ENCODE peak calls at places on chromosomes 1 and 21, in eight cellular contexts. C is activated naive CD4-positive, alpha-beta T cell treated with anti-CD3 and anti-CD28 coated beads for 36 hours; Z is HS-5; U is NB4; A is GM13977; I is putamen; Y is MM.1S; P is RCC 7860. E is an unnamed sample.
A peak's percentile ranks its signal among the peaks of the same experiment; 100 is the strongest.

GRCh38 chr1:177163844-177164379 is 600 bp downstream of the ASTN1 start:
- DNase-seq in C (no peak), Z (no peak), U (no peak), A (no peak), I (no peak), Y (no peak), P (no peak), E (no peak)

GRCh38 chr1:20233866-20234265 is 47.5 kb upstream of the PLA2G2C start:
- DNase-seq in C (no peak), Z (no peak), U (no peak), A (no peak), I (peak; percentile 71), Y (no peak), P (no peak), E (no peak)

GRCh38 chr1:238537641-238538040 is 646.9 kb upstream of the ZP4 start:
- DNase-seq in C (no peak), Z (no peak), U (no peak), A (no peak), I (peak; percentile 4), Y (no peak), P (no peak), E (no peak)

GRCh38 chr1:38083541-38083940 is 36.9 kb upstream of the POU3F1 start:
- DNase-seq in C (no peak), Z (no peak), U (no peak), A (no peak), I (no peak), Y (no peak), P (no peak), E (no peak)

GRCh38 chr1:109881906-109882287 is 28.8 kb upstream of the CSF1 start:
- DNase-seq in C (no peak), Z (no peak), U (no peak), A (no peak), I (no peak), Y (no peak), P (no peak), E (peak; percentile 17)

GRCh38 chr1:33762099-33762830 is 101.6 kb upstream of the HMGB4 start:
- DNase-seq in C (no peak), Z (no peak), U (no peak), A (no peak), I (no peak), Y (no peak), P (no peak), E (no peak)

GRCh38 chr1:224169876-224170275 is 13.2 kb upstream of the DEGS1 start:
- DNase-seq in C (no peak), Z (no peak), U (no peak), A (no peak), I (no peak), Y (no peak), P (no peak), E (peak; percentile 32)

GRCh38 chr1:180691322-180691721 is 59.5 kb downstream of the XPR1 start:
- DNase-seq in C (no peak), Z (no peak), U (no peak), A (no peak), I (no peak), Y (no peak), P (no peak), E (no peak)

GRCh38 chr21:31923756-31924155 is 50.9 kb downstream of the HUNK start:
- DNase-seq in C (no peak), Z (no peak), U (no peak), A (no peak), I (no peak), Y (no peak), P (no peak), E (no peak)

GRCh38 chr21:46550511-46550941 is 54.4 kb downstream of the S100B start:
- DNase-seq in C (peak; percentile 44), Z (no peak), U (no peak), A (no peak), I (no peak), Y (no peak), P (no peak), E (no peak)

GRCh38 chr1:229116114-229116513 is 154.8 kb upstream of the RAB4A start:
- DNase-seq in C (no peak), Z (no peak), U (no peak), A (no peak), I (no peak), Y (no peak), P (no peak), E (no peak)

GRCh38 chr21:33817663-33818433 is 97.8 kb downstream of the ATP5PO start:
- DNase-seq in C (no peak), Z (no peak), U (peak; percentile 14), A (no peak), I (no peak), Y (no peak), P (no peak), E (no peak)

GRCh38 chr1:26831546-26832248 is 5.2 kb downstream of the ZDHHC18 start:
- DNase-seq in C (no peak), Z (no peak), U (no peak), A (no peak), I (no peak), Y (no peak), P (no peak), E (peak; percentile 34)

GRCh38 chr1:5877683-5878530 is 114.3 kb downstream of the NPHP4 start:
- DNase-seq in C (no peak), Z (no peak), U (no peak), A (no peak), I (no peak), Y (no peak), P (no peak), E (no peak)

GRCh38 chr1:232669981-232670763 is 40.2 kb upstream of the SIPA1L2 start:
- DNase-seq in C (no peak), Z (no peak), U (no peak), A (no peak), I (no peak), Y (no peak), P (no peak), E (no peak)

GRCh38 chr21:14267071-14267470 is 51.1 kb downstream of the RBM11 start:
- DNase-seq in C (no peak), Z (no peak), U (no peak), A (no peak), I (no peak), Y (no peak), P (no peak), E (no peak)

GRCh38 chr1:53752281-53752680 is 13.3 kb upstream of the GLIS1 start:
- DNase-seq in C (no peak), Z (no peak), U (no peak), A (no peak), I (no peak), Y (no peak), P (no peak), E (no peak)

GRCh38 chr1:167431909-167432650 is 86.2 kb downstream of the CD247 start:
- DNase-seq in C (no peak), Z (no peak), U (no peak), A (no peak), I (no peak), Y (no peak), P (no peak), E (peak; percentile 95)

GRCh38 chr21:34592120-34592561 is 22.8 kb downstream of the RCAN1 start:
- DNase-seq in C (no peak), Z (no peak), U (no peak), A (no peak), I (no peak), Y (no peak), P (no peak), E (no peak)

E was measured in Karpas-422.